ENCODE peak calls at places on chromosomes 16 and 17, in ten cellular contexts. A, P, C, M, T, U, L, W, G and D are unnamed samples.

GRCh38 chr16:65909310-65910050 is 457.0 kb upstream of the CDH5 start:
- DNase-seq in A (no peak), P (no peak), C (peak; percentile 19), M (no peak), T (no peak), U (peak; percentile 42), L (no peak), W (peak; percentile 19), G (peak; percentile 75), D (no peak)

GRCh38 chr16:78183886-78184553 is 84.6 kb downstream of the WWOX start:
- DNase-seq in A (no peak), P (no peak), C (no peak), M (no peak), T (no peak), U (no peak), L (no peak), W (peak; percentile 36), G (no peak), D (no peak)

GRCh38 chr16:81440888-81441663 is 3.5 kb upstream of the CMIP start:
- DNase-seq in A (no peak), P (no peak), C (no peak), M (no peak), T (no peak), U (no peak), L (no peak), W (no peak), G (no peak), D (no peak)

GRCh38 chr17:83201206-83202001 is 122.0 kb downstream of the METRNL start:
- DNase-seq in A (no peak), P (no peak), C (no peak), M (no peak), T (no peak), U (no peak), L (no peak), W (no peak), G (no peak), D (peak; percentile 47)

GRCh38 chr16:58732545-58733247 is 1.4 kb downstream of the GOT2 start:
- DNase-seq in A (no peak), P (no peak), C (peak; percentile 74), M (peak; percentile 11), T (no peak), U (no peak), L (peak; percentile 42), W (no peak), G (no peak), D (peak; percentile 87)

GRCh38 chr17:1975573-1975972 is 49.6 kb downstream of the RTN4RL1 start:
- DNase-seq in A (no peak), P (no peak), C (no peak), M (no peak), T (no peak), U (no peak), L (no peak), W (no peak), G (no peak), D (no peak)

GRCh38 chr17:9259419-9259818 is 238.1 kb downstream of the NTN1 start:
- DNase-seq in A (no peak), P (no peak), C (no peak), M (no peak), T (no peak), U (no peak), L (no peak), W (no peak), G (no peak), D (peak; percentile 25)

GRCh38 chr17:50507871-50508572 is at the start of gene MYCBPAP:
- DNase-seq in A (peak; percentile 90), P (peak; percentile 83), C (no peak), M (peak; percentile 91), T (peak; percentile 96), U (peak; percentile 78), L (peak; percentile 68), W (peak; percentile 92), G (peak; percentile 44), D (peak; percentile 98)

GRCh38 chr17:64694207-64694606 is 32.1 kb upstream of the SMURF2 start:
- DNase-seq in A (no peak), P (no peak), C (peak; percentile 71), M (no peak), T (no peak), U (no peak), L (peak; percentile 67), W (no peak), G (no peak), D (no peak)

GRCh38 chr17:65503557-65503956 is 57.9 kb downstream of the AXIN2 start:
- DNase-seq in A (no peak), P (no peak), C (no peak), M (no peak), T (no peak), U (no peak), L (no peak), W (no peak), G (no peak), D (peak; percentile 75)

GRCh38 chr17:39534768-39535405 is 72.8 kb downstream of the NEUROD2 start:
- DNase-seq in A (no peak), P (no peak), C (no peak), M (no peak), T (no peak), U (no peak), L (no peak), W (no peak), G (no peak), D (no peak)

GRCh38 chr16:16042076-16042475 is 92.7 kb downstream of the ABCC1 start:
- DNase-seq in A (no peak), P (no peak), C (no peak), M (no peak), T (no peak), U (no peak), L (peak; percentile 88), W (peak; percentile 73), G (no peak), D (peak; percentile 57)

GRCh38 chr16:77435240-77435819 is 496 bp upstream of the ADAMTS18 start:
- DNase-seq in A (no peak), P (peak; percentile 9), C (no peak), M (peak; percentile 40), T (peak; percentile 37), U (no peak), L (no peak), W (no peak), G (no peak), D (no peak)

GRCh38 chr16:23286131-23286532 is 16.0 kb upstream of the SCNN1B start:
- DNase-seq in A (no peak), P (no peak), C (peak; percentile 97), M (no peak), T (no peak), U (no peak), L (peak; percentile 59), W (no peak), G (no peak), D (peak; percentile 74)

GRCh38 chr16:84438971-84439696 is 65.3 kb downstream of the MEAK7 start:
- DNase-seq in A (no peak), P (no peak), C (no peak), M (no peak), T (peak; percentile 22), U (no peak), L (no peak), W (no peak), G (no peak), D (no peak)

GRCh38 chr17:41895617-41896016 is 23.1 kb downstream of the ACLY start:
- DNase-seq in A (no peak), P (no peak), C (no peak), M (no peak), T (no peak), U (no peak), L (peak; percentile 27), W (no peak), G (no peak), D (no peak)

GRCh38 chr17:19345486-19346350 is 16.8 kb downstream of the B9D1 start:
- DNase-seq in A (peak; percentile 27), P (no peak), C (no peak), M (no peak), T (no peak), U (no peak), L (no peak), W (no peak), G (no peak), D (peak; percentile 55)

GRCh38 chr16:85998868-85999729 is 100.1 kb downstream of the IRF8 start:
- DNase-seq in A (no peak), P (no peak), C (peak; percentile 8), M (no peak), T (no peak), U (no peak), L (no peak), W (no peak), G (no peak), D (no peak)
- H2AFZ ChIP-seq in A (no peak overlapping the region), P (no peak overlapping the region), C (no peak overlapping the region), M (no peak overlapping the region), T (peak overlapping the region; percentile 17), U (no peak overlapping the region), L (no peak overlapping the region), W (no peak overlapping the region), G (no peak overlapping the region), D (no peak overlapping the region)

DNA sequence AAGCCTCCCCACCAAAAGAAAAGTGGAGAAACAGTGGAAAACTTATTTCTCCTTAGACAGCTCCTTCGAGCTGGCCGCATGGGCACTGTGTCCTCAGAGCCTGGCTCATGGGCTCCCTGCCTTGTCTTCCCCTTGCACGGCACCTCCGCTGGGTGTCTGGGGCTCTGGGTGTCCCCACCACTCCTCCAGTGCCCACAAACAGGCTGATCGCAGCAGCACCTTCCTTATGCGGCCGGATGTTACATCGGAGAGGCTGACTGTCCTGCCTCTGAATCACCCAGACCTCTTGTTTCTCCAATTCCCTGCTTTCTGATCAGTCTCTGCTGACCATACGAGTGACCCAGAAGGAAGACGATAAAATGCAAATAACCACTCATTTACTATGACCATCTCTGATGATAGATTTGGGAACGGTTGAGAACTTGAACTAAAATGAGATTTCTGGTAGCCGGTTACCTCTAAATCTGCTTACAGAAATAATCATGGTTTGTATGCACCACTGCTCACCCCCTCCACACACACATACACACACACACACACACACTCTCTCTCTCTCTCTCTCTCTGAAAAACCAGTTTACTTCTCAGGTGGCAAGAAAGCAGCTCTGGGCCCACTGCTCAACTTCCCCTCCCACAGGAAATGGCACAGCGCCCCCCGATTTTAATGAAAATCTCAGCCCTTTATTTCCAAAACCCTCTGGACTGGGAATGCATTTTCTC is 121.5 kb downstream of the SLC39A11 start:
- DNase-seq in A (no peak), P (no peak), C (no peak), M (no peak), T (no peak), U (no peak), L (peak; percentile 13), W (no peak), G (no peak), D (no peak)
- H2AFZ ChIP-seq in A (no peak overlapping the region), P (peak overlapping the region; percentile 78), C (no peak overlapping the region), M (peak overlapping the region; percentile 43), T (peak overlapping the region; percentile 44), U (no peak overlapping the region), L (peak overlapping the region; percentile 51), W (no peak overlapping the region), G (no peak overlapping the region), D (no peak overlapping the region)

GRCh38 chr16:74813109-74813641 is 38.6 kb upstream of the FA2H start:
- DNase-seq in A (peak; percentile 95), P (peak; percentile 68), C (peak; percentile 52), M (peak; percentile 94), T (peak; percentile 94), U (peak; percentile 78), L (peak; percentile 55), W (peak; percentile 91), G (peak; percentile 64), D (peak; percentile 95)
- H2AFZ ChIP-seq in A (no peak overlapping the region), P (peak overlapping the region; percentile 86), C (peak overlapping the region; percentile 90), M (peak overlapping the region; percentile 81), T (peak overlapping the region; percentile 35), U (peak overlapping the region; percentile 62), L (peak overlapping the region; percentile 89), W (peak overlapping the region; percentile 42), G (peak overlapping the region; percentile 48), D (peak overlapping the region; percentile 79)

DNA sequence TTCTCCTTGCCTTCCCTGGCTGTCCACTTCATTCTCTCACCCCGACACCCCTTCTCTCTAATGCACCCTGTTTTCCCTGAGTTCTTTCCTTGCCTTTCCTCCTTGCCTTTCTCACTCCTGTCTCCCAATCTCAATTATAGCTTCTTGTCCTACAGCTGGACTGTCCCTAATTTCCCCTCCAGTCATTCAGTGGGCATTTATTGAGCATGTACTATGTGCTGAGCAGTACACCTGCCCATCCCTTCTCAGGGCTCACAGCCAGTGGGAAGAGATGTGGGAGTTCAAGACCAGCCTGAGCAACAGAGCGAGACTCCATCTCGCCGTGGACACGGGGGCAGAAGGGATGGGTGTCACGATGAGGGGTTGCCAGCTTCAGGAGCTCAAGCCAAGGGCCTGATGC is 5.8 kb downstream of the ATP2A1 start:
- DNase-seq in A (no peak), P (no peak), C (no peak), M (no peak), T (no peak), U (no peak), L (no peak), W (no peak), G (no peak), D (peak; percentile 37)
- H2AFZ ChIP-seq in A (no peak overlapping the region), P (no peak overlapping the region), C (no peak overlapping the region), M (no peak overlapping the region), T (no peak overlapping the region), U (no peak overlapping the region), L (no peak overlapping the region), W (no peak overlapping the region), G (no peak overlapping the region), D (no peak overlapping the region)